ENCODE peak calls at places on chromosome 7, in eight cellular contexts. D is HFFc6; Y is CD4-positive, CD25-positive, alpha-beta regulatory T cell; E is lung; W is NCI-H2029 treated with DMSO at 0.1 percent for 48 hours; I is cardiac muscle cell; N is hepatic stellate cell; Q is M059J. V is an unnamed sample.

GRCh38 chr7:26688388-26688787 is 176.0 kb downstream of the SKAP2 start:
- DNase-seq in Q (no peak), N (no peak), E (no peak), Y (no peak), I (no peak), D (no peak), W (no peak), V (no peak)

GRCh38 chr7:31696270-31696669 is 9.3 kb downstream of the PPP1R17 start:
- DNase-seq in D (no peak), Q (no peak), E (no peak), W (no peak), Y (no peak), I (no peak), N (no peak), V (no peak)

GRCh38 chr7:77425151-77426051 is 9.3 kb upstream of the GSAP start:
- DNase-seq in Y (no peak), N (peak), I (peak), Q (peak), E (no peak), W (no peak), D (peak), V (no peak)

GRCh38 chr7:44678468-44679179 is 70.0 kb upstream of the ZMIZ2 start:
- DNase-seq in N (peak), I (peak), Q (peak), E (peak), Y (no peak), W (no peak), D (peak), V (peak)

GRCh38 chr7:158497627-158498026 is 90.0 kb downstream of the PTPRN2 start:
- DNase-seq in W (no peak), D (no peak), Y (no peak), Q (no peak), N (no peak), I (no peak), E (no peak), V (no peak)

GRCh38 chr7:7323352-7323751 is 141.0 kb downstream of the C1GALT1 start:
- DNase-seq in I (no peak), Q (peak), N (no peak), D (no peak), Y (no peak), W (peak), E (no peak), V (no peak)

GRCh38 chr7:44374007-44374763 is 48.8 kb upstream of the CAMK2B start:
- DNase-seq in I (no peak), Q (no peak), W (no peak), Y (no peak), D (no peak), E (peak), N (no peak), V (no peak)

GRCh38 chr7:81715984-81716588 is 53.8 kb downstream of the HGF start:
- DNase-seq in N (peak), I (peak), D (peak), E (no peak), W (no peak), Y (no peak), Q (peak), V (no peak)

GRCh38 chr7:91683823-91684222 is 196.7 kb downstream of the MTERF1 start:
- DNase-seq in N (no peak), E (no peak), Y (no peak), D (peak), Q (peak), W (peak), I (peak), V (no peak)

GRCh38 chr7:22582860-22583640 is 83.1 kb upstream of the STEAP1B start:
- DNase-seq in E (peak), N (no peak), W (no peak), D (peak), I (peak), Y (no peak), Q (peak), V (no peak)

GRCh38 chr7:10707519-10707918 is 266.2 kb upstream of the PHF14 start:
- DNase-seq in N (no peak), E (no peak), W (no peak), Q (no peak), I (no peak), D (no peak), Y (no peak), V (no peak)

GRCh38 chr7:41747951-41748350 is 45.1 kb upstream of the INHBA start:
- DNase-seq in N (no peak), E (no peak), I (no peak), D (no peak), Q (no peak), Y (no peak), W (no peak), V (no peak)

GRCh38 chr7:96397936-96398596 is 76.2 kb upstream of the SLC25A13 start:
- DNase-seq in I (peak), D (no peak), Y (no peak), E (no peak), Q (peak), N (no peak), W (peak), V (no peak)

GRCh38 chr7:11243739-11244138 is 270.1 kb downstream of the PHF14 start:
- DNase-seq in W (no peak), Y (no peak), I (no peak), N (no peak), Q (no peak), D (no peak), E (no peak), V (no peak)

GRCh38 chr7:55977831-55978230 is 13.4 kb downstream of the NIPSNAP2 start:
- DNase-seq in Y (no peak), I (peak), W (peak), N (peak), E (no peak), Q (peak), D (peak), V (no peak)

GRCh38 chr7:130154501-130155317 is 50.5 kb downstream of the TMEM209 start:
- DNase-seq in I (no peak), Y (no peak), Q (no peak), D (no peak), E (no peak), N (no peak), W (peak), V (peak)

GRCh38 chr7:71842376-71842775 is 569.8 kb downstream of the CALN1 start:
- DNase-seq in Y (no peak), D (no peak), W (no peak), I (no peak), N (no peak), E (no peak), Q (no peak), V (no peak)

GRCh38 chr7:71868797-71869196 is 543.3 kb downstream of the CALN1 start:
- DNase-seq in D (peak), N (no peak), Q (peak), E (no peak), I (peak), Y (no peak), W (peak), V (no peak)

GRCh38 chr7:94449151-94449725 is 54.5 kb downstream of the COL1A2 start:
- DNase-seq in E (no peak), N (no peak), Y (peak), Q (peak), I (peak), W (peak), D (no peak), V (no peak)

GRCh38 chr7:155644178-155644970 is at the start of gene RBM33:
- DNase-seq in Y (peak), D (peak), N (peak), E (peak), Q (peak), I (peak), W (peak), V (peak)

GRCh38 chr7:158165711-158166110 is 421.9 kb downstream of the PTPRN2 start:
- DNase-seq in Y (no peak), W (no peak), I (no peak), N (no peak), E (no peak), D (no peak), Q (no peak), V (peak)

V was measured in type B pancreatic cell.